ENCODE peak calls at places on chromosome 9, in five cellular contexts. X, M, Y, Q and O are unnamed samples.

GRCh38 chr9:6716766-6717165 is 41.0 kb upstream of the KDM4C start:
- DNase-seq in X (no peak), M (no peak), Y (no peak), Q (no peak), O (no peak)

GRCh38 chr9:122806661-122807060 is 6.7 kb downstream of the OR1K1 start:
- DNase-seq in X (no peak), M (no peak), Y (no peak), Q (no peak), O (no peak)

GRCh38 chr9:108463927-108464606 is 391.7 kb downstream of the ACTL7B start:
- DNase-seq in X (no peak), M (peak; percentile 42), Y (no peak), Q (no peak), O (no peak)

GRCh38 chr9:77423841-77424240 is 224.3 kb downstream of the GNA14 start:
- DNase-seq in X (no peak), M (no peak), Y (no peak), Q (no peak), O (no peak)

GRCh38 chr9:74804018-74804385 is 83.7 kb downstream of the TRPM6 start:
- DNase-seq in X (no peak), M (no peak), Y (no peak), Q (no peak), O (no peak)

GRCh38 chr9:105053209-105053652 is 125.3 kb upstream of the ABCA1 start:
- DNase-seq in X (no peak), M (no peak), Y (peak; percentile 62), Q (no peak), O (peak; percentile 24)

GRCh38 chr9:84501587-84501986 is 161.0 kb upstream of the SLC28A3 start:
- DNase-seq in X (no peak), M (no peak), Y (no peak), Q (no peak), O (no peak)

GRCh38 chr9:135611875-135612209 is 27.5 kb downstream of the GLT6D1 start:
- DNase-seq in X (no peak), M (no peak), Y (no peak), Q (no peak), O (no peak)

GRCh38 chr9:108991479-108991878 is 21.8 kb downstream of the CTNNAL1 start:
- DNase-seq in X (peak; percentile 60), M (no peak), Y (peak; percentile 40), Q (no peak), O (no peak)

GRCh38 chr9:129028192-129028966 is at the start of gene SH3GLB2:
- DNase-seq in X (peak; percentile 95), M (peak; percentile 97), Y (peak; percentile 96), Q (peak; percentile 85), O (peak; percentile 97)

GRCh38 chr9:134381671-134382505 is 55.6 kb downstream of the RXRA start:
- DNase-seq in X (no peak), M (peak; percentile 49), Y (no peak), Q (no peak), O (peak; percentile 46)

GRCh38 chr9:20022410-20022809 is 233.6 kb upstream of the SLC24A2 start:
- DNase-seq in X (no peak), M (no peak), Y (no peak), Q (no peak), O (no peak)

GRCh38 chr9:87834357-87834756 is 48.3 kb upstream of the SPATA31E1 start:
- DNase-seq in X (no peak), M (no peak), Y (no peak), Q (no peak), O (no peak)

GRCh38 chr9:26392639-26393038 is 500.0 kb downstream of the CAAP1 start:
- DNase-seq in X (no peak), M (no peak), Y (no peak), Q (no peak), O (no peak)

GRCh38 chr9:27442464-27442863 is 81.6 kb upstream of the IFNK start:
- DNase-seq in X (no peak), M (peak; percentile 71), Y (peak; percentile 40), Q (no peak), O (no peak)

GRCh38 chr9:30120654-30121053 is 2263.8 kb upstream of the ACO1 start:
- DNase-seq in X (no peak), M (no peak), Y (no peak), Q (no peak), O (no peak)

GRCh38 chr9:6938873-6939272 is 181.1 kb downstream of the KDM4C start:
- DNase-seq in X (no peak), M (no peak), Y (no peak), Q (no peak), O (no peak)

GRCh38 chr9:86494644-86495081 is 140.5 kb upstream of the TUT7 start:
- DNase-seq in X (no peak), M (no peak), Y (no peak), Q (no peak), O (no peak)

GRCh38 chr9:37325778-37326177 is 96.7 kb upstream of the GRHPR start:
- DNase-seq in X (no peak), M (no peak), Y (no peak), Q (no peak), O (no peak)

GRCh38 chr9:89364664-89365531 is 46.6 kb downstream of the SECISBP2 start:
- DNase-seq in X (peak; percentile 23), M (no peak), Y (no peak), Q (no peak), O (peak; percentile 11)

GRCh38 chr9:134785325-134786108 is 95.1 kb upstream of the FCN2 start:
- DNase-seq in X (no peak), M (no peak), Y (peak; percentile 22), Q (no peak), O (peak; percentile 27)

DNA sequence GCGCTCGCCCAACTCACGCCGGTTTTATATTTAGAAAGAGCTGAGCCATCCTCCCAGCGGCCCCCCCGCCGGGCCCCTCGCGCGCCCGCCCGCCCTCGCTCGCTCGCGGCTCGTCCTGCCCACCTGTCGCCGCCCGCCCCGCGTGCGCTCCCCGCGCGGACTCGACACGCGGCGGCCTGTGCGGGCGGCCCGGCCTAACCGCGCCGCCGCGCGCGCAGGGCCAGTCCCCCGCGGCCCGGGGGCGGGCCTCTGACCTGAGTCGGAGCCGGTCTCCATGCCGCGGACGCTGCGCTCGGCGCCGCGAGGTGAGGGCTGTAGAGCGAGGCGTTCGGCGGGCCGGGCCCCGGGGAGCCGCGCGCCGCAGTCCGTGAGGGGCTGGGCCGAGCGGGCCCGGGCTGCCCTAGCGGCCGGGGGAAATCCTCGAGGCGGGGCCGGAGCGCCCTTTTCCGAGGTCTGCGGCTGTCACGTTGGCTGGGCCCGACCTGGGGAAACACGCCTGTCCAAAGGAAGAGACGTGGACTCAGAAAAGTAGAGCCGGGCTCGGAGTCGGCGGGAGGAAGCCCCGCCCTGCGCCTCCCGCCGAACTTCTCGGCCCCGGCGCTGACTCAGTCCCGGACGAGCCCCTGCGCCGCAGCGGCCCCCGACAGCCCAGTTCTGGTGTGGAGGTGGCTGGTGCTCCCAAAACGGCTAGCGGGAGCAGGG is at the start of gene ECPAS:
- DNase-seq in X (peak; percentile 69), M (peak; percentile 85), Y (peak; percentile 75), Q (peak; percentile 36), O (peak; percentile 70)
- TF ChIP-seq POLR2A in X (no peak), M (peak; percentile 63), Y (peak; percentile 76), Q (peak; percentile 24), O (peak; percentile 35)

DNA sequence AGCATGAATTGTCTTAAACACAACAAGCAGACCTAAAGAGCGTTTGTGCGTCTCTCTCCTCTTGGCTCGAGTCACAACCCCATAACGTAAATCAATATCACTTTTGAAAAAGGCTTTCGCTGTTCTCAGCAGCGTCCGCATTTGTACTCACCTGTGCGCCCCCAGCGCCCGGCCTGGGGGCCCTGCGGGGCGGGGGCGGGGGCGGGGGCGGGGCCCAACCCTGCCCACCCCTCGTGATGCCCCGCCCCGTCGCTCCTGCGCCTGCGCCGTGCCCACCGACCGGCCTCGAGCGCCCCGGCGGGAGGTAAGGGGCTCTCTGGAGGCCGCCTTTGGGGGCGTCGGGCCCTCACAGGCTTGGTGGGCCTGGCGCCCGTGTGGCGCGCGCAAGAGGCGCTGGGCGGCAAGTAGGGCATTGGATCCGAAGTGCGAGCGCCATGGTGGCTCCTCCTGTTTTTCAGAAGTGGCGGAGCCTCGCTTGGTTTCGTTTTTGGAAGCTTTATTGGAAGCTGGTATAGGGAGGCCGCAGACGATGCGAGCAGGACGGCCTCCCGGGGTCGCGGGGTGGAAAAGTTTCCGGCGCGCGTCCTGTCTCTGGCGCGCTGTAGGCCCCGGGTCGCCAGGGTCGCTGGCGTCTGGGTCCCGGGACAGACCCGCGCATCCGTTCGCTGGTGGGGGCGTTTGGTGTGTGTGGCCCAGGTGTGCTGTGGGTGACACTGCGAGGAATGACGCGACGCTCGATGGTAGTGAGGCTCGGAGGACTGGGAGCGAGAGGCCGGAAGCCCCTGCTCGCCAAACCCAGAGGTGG is at the start of gene STX17:
- DNase-seq in X (peak; percentile 79), M (peak; percentile 83), Y (peak; percentile 76), Q (peak; percentile 47), O (peak; percentile 70)
- TF ChIP-seq POLR2A in X (no peak), M (peak; percentile 80), Y (peak; percentile 93), Q (peak; percentile 80), O (peak; percentile 82)

GRCh38 chr9:127445851-127446719 is 5.1 kb downstream of the RPL12 start:
- DNase-seq in X (no peak), M (no peak), Y (no peak), Q (no peak), O (no peak)

GRCh38 chr9:127444921-127445850 is 6.0 kb downstream of the RPL12 start:
- DNase-seq in X (no peak), M (no peak), Y (no peak), Q (no peak), O (no peak)

GRCh38 chr9:127447416-127448111 is 3.6 kb downstream of the RPL12 start:
- DNase-seq in X (no peak), M (no peak), Y (no peak), Q (no peak), O (no peak)

GRCh38 chr9:127446720-127447415 is 4.3 kb downstream of the RPL12 start:
- DNase-seq in X (no peak), M (no peak), Y (no peak), Q (no peak), O (no peak)

GRCh38 chr9:127444283-127444920 is 6.8 kb downstream of the RPL12 start:
- DNase-seq in X (no peak), M (no peak), Y (no peak), Q (no peak), O (no peak)
- TF ChIP-seq POLR2A in X (no peak), M (no peak), Y (no peak), Q (no peak), O (no peak)

GRCh38 chr9:133120343-133121199 is 469 bp downstream of the RALGDS start:
- DNase-seq in X (no peak), M (no peak), Y (peak; percentile 62), Q (no peak), O (no peak)
- TF ChIP-seq POLR2A in X (no peak), M (peak; percentile 33), Y (peak; percentile 32), Q (peak; percentile 38), O (no peak)

DNA sequence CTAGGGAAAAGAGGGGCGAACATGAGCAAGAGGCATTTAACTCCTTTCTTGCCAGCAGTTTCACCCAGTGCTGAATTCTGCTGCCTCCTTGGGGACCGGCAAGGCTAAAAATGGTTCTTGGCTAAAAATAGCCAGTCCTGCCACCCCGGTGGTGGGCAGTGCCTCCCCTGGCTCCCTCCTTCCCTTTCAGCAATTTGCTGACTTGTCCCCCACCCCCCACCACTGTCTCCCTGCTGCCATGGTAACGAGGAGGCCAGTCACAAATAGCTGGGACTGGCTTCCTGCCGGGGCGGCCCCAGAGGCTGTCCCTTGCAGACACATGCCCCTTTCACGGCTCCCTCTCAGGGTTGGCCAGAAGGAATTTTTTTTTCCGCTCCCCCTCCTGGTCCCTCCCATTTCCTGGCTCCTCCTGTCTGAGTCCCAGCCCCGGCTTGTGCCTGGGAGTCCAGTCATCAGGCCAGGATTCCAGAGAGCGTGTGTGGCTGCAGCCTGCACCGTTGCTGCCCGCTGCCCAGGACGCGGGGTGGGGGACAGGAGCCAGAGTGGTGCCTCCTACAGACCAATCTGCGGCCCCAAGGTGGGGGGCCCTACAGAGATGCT is 130.3 kb downstream of the RGS3 start:
- DNase-seq in X (peak; percentile 88), M (peak; percentile 76), Y (peak; percentile 96), Q (peak; percentile 77), O (peak; percentile 93)
- TF ChIP-seq POLR2A in X (no peak), M (peak; percentile 63), Y (peak; percentile 94), Q (peak; percentile 85), O (peak; percentile 82)